ENCODE peak calls at places on chromosome 13, in seven cellular contexts. I, P, O, R, F, B and D are unnamed samples.
A peak's percentile ranks its signal among the peaks of the same experiment; 100 is the strongest.

GRCh38 chr13:19864018-19864338 is 529 bp upstream of the ZMYM5 start:
- DNase-seq in I (peak; percentile 26), P (peak; percentile 51), O (no peak), R (peak; percentile 64), F (peak; percentile 50), B (peak; percentile 88), D (peak; percentile 35)

GRCh38 chr13:106117035-106117434 is 418.4 kb downstream of the EFNB2 start:
- DNase-seq in I (no peak), P (no peak), O (no peak), R (no peak), F (no peak), B (peak; percentile 76), D (no peak)

GRCh38 chr13:111181977-111182376 is 66.9 kb downstream of the ARHGEF7 start:
- DNase-seq in I (no peak), P (no peak), O (no peak), R (no peak), F (no peak), B (no peak), D (no peak)

GRCh38 chr13:44244288-44244687 is 129.3 kb upstream of the SERP2 start:
- DNase-seq in I (no peak), P (no peak), O (no peak), R (no peak), F (no peak), B (peak; percentile 90), D (no peak)

GRCh38 chr13:99617474-99618255 is 116.4 kb downstream of the TM9SF2 start:
- DNase-seq in I (no peak), P (no peak), O (no peak), R (no peak), F (no peak), B (peak; percentile 48), D (no peak)

GRCh38 chr13:33125821-33126570 is 109.8 kb downstream of the KL start:
- DNase-seq in I (no peak), P (no peak), O (no peak), R (no peak), F (no peak), B (peak; percentile 94), D (no peak)

GRCh38 chr13:112574476-112575294 is 13.3 kb downstream of the TUBGCP3 start:
- DNase-seq in I (no peak), P (no peak), O (no peak), R (no peak), F (no peak), B (no peak), D (no peak)

GRCh38 chr13:39306639-39307589 is 268.7 kb downstream of the NHLRC3 start:
- DNase-seq in I (no peak), P (no peak), O (peak; percentile 7), R (no peak), F (no peak), B (no peak), D (no peak)

GRCh38 chr13:20441879-20442278 is 83.8 kb downstream of the CRYL1 start:
- DNase-seq in I (no peak), P (no peak), O (no peak), R (no peak), F (no peak), B (peak; percentile 70), D (no peak)

GRCh38 chr13:99984463-99985242 is 3.1 kb downstream of the ZIC2 start:
- DNase-seq in I (no peak), P (no peak), O (no peak), R (no peak), F (peak; percentile 37), B (peak; percentile 32), D (no peak)

GRCh38 chr13:76854894-76855293 is 31.3 kb downstream of the KCTD12 start:
- DNase-seq in I (no peak), P (no peak), O (no peak), R (no peak), F (no peak), B (peak; percentile 28), D (no peak)

GRCh38 chr13:24892844-24893243 is 128.9 kb downstream of the RNF17 start:
- DNase-seq in I (no peak), P (no peak), O (no peak), R (no peak), F (no peak), B (peak; percentile 22), D (no peak)

GRCh38 chr13:26861951-26862350 is 101.4 kb upstream of the GPR12 start:
- DNase-seq in I (no peak), P (no peak), O (no peak), R (no peak), F (peak; percentile 53), B (no peak), D (no peak)

GRCh38 chr13:31236211-31236786 is 36.5 kb downstream of the B3GLCT start:
- DNase-seq in I (no peak), P (no peak), O (no peak), R (no peak), F (no peak), B (peak; percentile 54), D (no peak)

GRCh38 chr13:39600766-39601165 is 2.2 kb downstream of the LHFPL6 start:
- DNase-seq in I (no peak), P (no peak), O (no peak), R (no peak), F (no peak), B (peak; percentile 47), D (no peak)

GRCh38 chr13:43846496-43846895 is 33.0 kb downstream of the CCDC122 start:
- DNase-seq in I (no peak), P (no peak), O (no peak), R (no peak), F (no peak), B (no peak), D (no peak)

GRCh38 chr13:31749929-31750328 is 10.6 kb downstream of the RXFP2 start:
- DNase-seq in I (no peak), P (no peak), O (no peak), R (no peak), F (no peak), B (peak; percentile 90), D (no peak)

GRCh38 chr13:30832845-30833332 is 73.2 kb upstream of the MEDAG start:
- DNase-seq in I (no peak), P (no peak), O (peak; percentile 24), R (no peak), F (peak; percentile 69), B (peak; percentile 74), D (no peak)

GRCh38 chr13:93865235-93865634 is 614.2 kb downstream of the DCT start:
- DNase-seq in I (no peak), P (no peak), O (no peak), R (no peak), F (no peak), B (no peak), D (no peak)

GRCh38 chr13:102708991-102709390 is 14.1 kb upstream of the METTL21C start:
- DNase-seq in I (no peak), P (no peak), O (no peak), R (no peak), F (no peak), B (no peak), D (no peak)

GRCh38 chr13:51935326-51936171 is 73.8 kb downstream of the CCDC70 start:
- DNase-seq in I (no peak), P (no peak), O (no peak), R (no peak), F (no peak), B (no peak), D (no peak)

GRCh38 chr13:32117696-32118095 is 86.1 kb downstream of the FRY start:
- DNase-seq in I (no peak), P (no peak), O (no peak), R (no peak), F (no peak), B (no peak), D (no peak)

GRCh38 chr13:91572944-91573535 is 174.6 kb downstream of the GPC5 start:
- DNase-seq in I (no peak), P (no peak), O (no peak), R (no peak), F (no peak), B (peak; percentile 25), D (no peak)

GRCh38 chr13:98842074-98842473 is 89.6 kb upstream of the SLC15A1 start:
- DNase-seq in I (no peak), P (no peak), O (no peak), R (no peak), F (peak; percentile 83), B (no peak), D (no peak)

GRCh38 chr13:92967923-92968322 is 258.7 kb upstream of the GPC6 start:
- DNase-seq in I (no peak), P (no peak), O (no peak), R (no peak), F (no peak), B (peak; percentile 18), D (no peak)

GRCh38 chr13:49645451-49645850 is 17.1 kb downstream of the ARL11 start:
- DNase-seq in I (no peak), P (no peak), O (no peak), R (no peak), F (no peak), B (no peak), D (no peak)

GRCh38 chr13:26468203-26468602 is 89.3 kb upstream of the WASF3 start:
- DNase-seq in I (no peak), P (no peak), O (no peak), R (no peak), F (no peak), B (no peak), D (no peak)

GRCh38 chr13:50377726-50378270 is 362.6 kb downstream of the KCNRG start:
- DNase-seq in I (no peak), P (no peak), O (no peak), R (no peak), F (no peak), B (no peak), D (no peak)

GRCh38 chr13:67353891-67354459 is 123.8 kb upstream of the PCDH9 start:
- DNase-seq in I (no peak), P (no peak), O (no peak), R (no peak), F (no peak), B (peak; percentile 47), D (no peak)

GRCh38 chr13:36858285-36858684 is 39.3 kb downstream of the RFXAP start:
- DNase-seq in I (no peak), P (no peak), O (no peak), R (no peak), F (peak; percentile 47), B (peak; percentile 66), D (no peak)

GRCh38 chr13:42405665-42406390 is 133.9 kb downstream of the AKAP11 start:
- DNase-seq in I (no peak), P (no peak), O (peak; percentile 56), R (no peak), F (no peak), B (peak; percentile 65), D (no peak)

GRCh38 chr13:60753641-60754040 is 356.6 kb downstream of the TDRD3 start:
- DNase-seq in I (no peak), P (no peak), O (no peak), R (no peak), F (no peak), B (no peak), D (no peak)

GRCh38 chr13:23074054-23074805 is 106.5 kb upstream of the SGCG start:
- DNase-seq in I (no peak), P (no peak), O (no peak), R (no peak), F (no peak), B (no peak), D (no peak)

GRCh38 chr13:111373486-111373885 is 53.0 kb downstream of the TEX29 start:
- DNase-seq in I (no peak), P (no peak), O (no peak), R (no peak), F (no peak), B (no peak), D (no peak)

GRCh38 chr13:24618219-24618955 is 61.8 kb upstream of the ATP12A start:
- DNase-seq in I (peak; percentile 32), P (peak; percentile 57), O (peak; percentile 67), R (peak; percentile 49), F (no peak), B (no peak), D (peak; percentile 27)

GRCh38 chr13:48562296-48563066 is 29.6 kb upstream of the RCBTB2 start:
- DNase-seq in I (peak; percentile 69), P (peak; percentile 29), O (peak; percentile 66), R (peak; percentile 78), F (no peak), B (no peak), D (peak; percentile 41)

GRCh38 chr13:79451500-79451962 is 29.4 kb upstream of the NDFIP2 start:
- DNase-seq in I (peak; percentile 78), P (peak; percentile 55), O (peak; percentile 91), R (peak; percentile 88), F (no peak), B (peak; percentile 92), D (peak; percentile 57)

GRCh38 chr13:103161476-103161875 is 95.3 kb upstream of the SLC10A2 start:
- DNase-seq in I (no peak), P (no peak), O (no peak), R (no peak), F (no peak), B (no peak), D (no peak)